ENCODE peak calls at places on chromosomes 3 and 15, in eight cellular contexts. I is fibroblast of mammary gland, H is PC-9, M is LNCaP clone FGC, L is kidney, B is astrocyte of the spinal cord, Y is mammary epithelial cell, G is neural progenitor cell. S is an unnamed sample.

GRCh38 chr3:111695584-111696213 is 100.6 kb upstream of the ZBED2 start:
- DNase-seq in M (no peak), G (no peak), H (no peak), I (peak), Y (peak), B (peak), L (no peak), S (no peak)

GRCh38 chr15:74193305-74193718 is 9.3 kb downstream of the STRA6 start:
- DNase-seq in Y (peak), H (peak), M (no peak), I (peak), B (peak), L (no peak), G (no peak), S (no peak)

GRCh38 chr15:57769266-57769665 is 62.8 kb downstream of the POLR2M start:
- DNase-seq in H (no peak), G (no peak), B (peak), I (peak), Y (no peak), M (no peak), L (peak), S (no peak)

GRCh38 chr15:67850995-67851535 is 11.2 kb upstream of the RNU6-1 start:
- DNase-seq in L (no peak), Y (peak), H (peak), M (no peak), I (peak), B (no peak), G (no peak), S (no peak)

GRCh38 chr3:141845407-141846049 is 30.9 kb upstream of the ATP1B3 start:
- DNase-seq in Y (no peak), M (no peak), H (no peak), G (peak), B (no peak), I (no peak), L (no peak), S (no peak)

GRCh38 chr15:60379466-60380274 is 18.1 kb downstream of the ANXA2 start:
- DNase-seq in L (no peak), I (peak), H (peak), B (peak), G (peak), M (no peak), Y (peak), S (no peak)

GRCh38 chr3:184805351-184806038 is 6.5 kb upstream of the VPS8 start:
- DNase-seq in I (no peak), B (no peak), M (no peak), H (no peak), Y (no peak), G (no peak), L (no peak), S (no peak)

GRCh38 chr15:86444527-86444926 is 364.9 kb downstream of the AGBL1 start:
- DNase-seq in B (no peak), G (peak), Y (peak), I (no peak), H (no peak), L (no peak), M (no peak), S (no peak)

GRCh38 chr3:14425574-14426304 is 23.3 kb downstream of the SLC6A6 start:
- DNase-seq in B (no peak), L (no peak), Y (no peak), M (no peak), I (no peak), H (no peak), G (no peak), S (peak)

GRCh38 chr3:86990171-86990733 is 697 bp downstream of the VGLL3 start:
- DNase-seq in I (no peak), H (peak), B (peak), G (no peak), Y (peak), L (peak), M (no peak), S (peak)

GRCh38 chr15:60844431-60845174 is 365.7 kb upstream of the ICE2 start:
- DNase-seq in H (no peak), B (no peak), G (no peak), M (no peak), I (no peak), Y (no peak), L (no peak), S (no peak)

GRCh38 chr3:18747383-18747782 is 322.2 kb upstream of the SATB1 start:
- DNase-seq in L (no peak), M (no peak), I (no peak), Y (no peak), H (no peak), G (no peak), B (no peak), S (no peak)

GRCh38 chr15:85551221-85551832 is 170.9 kb downstream of the AKAP13 start:
- DNase-seq in G (no peak), Y (peak), M (no peak), I (peak), B (no peak), L (no peak), H (no peak), S (no peak)

GRCh38 chr3:44068753-44069152 is 172.9 kb upstream of the TOPAZ1 start:
- DNase-seq in Y (no peak), G (no peak), H (no peak), M (no peak), I (no peak), B (no peak), L (no peak), S (no peak)

GRCh38 chr3:113697192-113698090 is 999 bp upstream of the USF3 start:
- DNase-seq in I (no peak), L (no peak), M (no peak), G (peak), Y (peak), B (no peak), H (no peak), S (no peak)

GRCh38 chr3:113698213-113698742 is 1.8 kb upstream of the USF3 start:
- DNase-seq in L (no peak), M (no peak), B (no peak), G (no peak), I (no peak), H (no peak), Y (no peak), S (no peak)

GRCh38 chr3:113695426-113695817 is 1.0 kb downstream of the USF3 start:
- DNase-seq in G (no peak), H (no peak), M (no peak), L (no peak), I (no peak), B (peak), Y (no peak), S (no peak)

GRCh38 chr3:113696658-113697191 is 283 bp upstream of the USF3 start:
- DNase-seq in G (peak), B (peak), Y (peak), I (peak), L (peak), H (peak), M (peak), S (peak)

DNA sequence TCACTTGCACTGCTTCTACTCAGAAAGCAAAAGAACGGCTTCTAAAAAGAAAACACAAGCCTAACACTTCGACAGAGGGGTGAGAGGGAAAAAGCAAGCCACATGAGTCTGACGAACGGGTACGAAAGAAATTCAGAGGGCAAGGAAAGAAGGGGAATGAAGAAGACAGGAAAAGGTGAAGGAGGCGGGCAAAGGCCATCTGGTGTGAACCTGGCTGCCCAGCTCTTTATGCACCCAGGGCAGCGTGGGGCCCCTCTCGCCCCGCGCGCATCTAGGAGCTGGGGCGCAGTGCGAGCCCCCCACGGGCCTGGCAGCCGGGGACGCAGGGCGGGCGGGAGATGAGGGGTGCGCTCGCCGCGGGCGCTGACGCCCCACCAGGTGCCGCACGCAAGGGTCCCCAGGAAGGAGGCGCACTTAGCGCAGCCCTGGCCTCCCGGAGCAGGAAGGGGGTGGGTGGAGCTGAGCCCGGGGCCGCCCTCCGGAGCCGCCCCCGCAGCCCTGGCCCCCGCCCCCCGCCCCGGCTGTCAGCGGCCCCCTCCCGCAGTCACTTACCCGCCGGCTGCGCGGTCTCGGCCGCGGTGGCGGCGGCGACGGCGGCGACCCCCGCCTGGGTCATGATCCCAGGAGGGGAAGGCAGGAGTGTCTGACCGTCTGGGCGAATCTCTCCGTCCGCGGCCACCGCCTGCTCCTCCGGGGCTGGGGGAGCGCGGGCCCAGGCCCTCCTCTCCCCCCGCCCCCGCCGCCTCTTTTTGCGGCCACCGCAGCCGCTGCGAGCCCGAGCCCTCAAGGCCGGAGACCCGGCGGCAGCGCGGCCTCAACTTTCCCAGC is at the start of gene USF3:
- DNase-seq in G (no peak), I (peak), Y (peak), M (no peak), H (peak), B (peak), L (peak), S (peak)
- TF ChIP-seq CTCF in G (no peak), I (no peak), Y (no peak), M (no peak), H (no peak), B (no peak), L (no peak), S (no peak)

GRCh38 chr3:81363816-81364215 is 397.6 kb downstream of the GBE1 start:
- DNase-seq in B (no peak), Y (no peak), I (no peak), M (no peak), G (no peak), H (no peak), L (no peak), S (no peak)
- H3K4me3 ChIP-seq in B (no peak), Y (no peak), I (no peak), M (no peak), G (no peak), H (no peak), L (no peak), S (no peak)

GRCh38 chr15:77503764-77504163 is 83.1 kb downstream of the HMG20A start:
- DNase-seq in M (no peak), G (no peak), I (no peak), Y (no peak), H (no peak), B (no peak), L (no peak), S (no peak)

GRCh38 chr15:77499087-77499765 is 78.5 kb downstream of the HMG20A start:
- DNase-seq in G (peak), H (no peak), L (no peak), M (no peak), B (no peak), Y (no peak), I (peak), S (no peak)

GRCh38 chr15:77502379-77503095 is 81.8 kb downstream of the HMG20A start:
- DNase-seq in Y (no peak), B (no peak), L (no peak), I (no peak), M (no peak), G (no peak), H (no peak), S (no peak)

GRCh38 chr15:77503240-77503639 is 82.6 kb downstream of the HMG20A start:
- DNase-seq in M (peak), I (no peak), L (no peak), Y (peak), G (no peak), H (peak), B (no peak), S (no peak)

GRCh38 chr15:77500986-77501385 is 80.3 kb downstream of the HMG20A start:
- DNase-seq in L (no peak), H (peak), G (no peak), B (peak), I (peak), Y (peak), M (no peak), S (no peak)
- TF ChIP-seq CTCF in L (no peak), H (no peak), G (no peak), B (no peak), I (no peak), Y (no peak), M (no peak), S (no peak)

GRCh38 chr15:98003528-98003927 is 43.0 kb downstream of the ARRDC4 start:
- DNase-seq in M (no peak), H (peak), Y (peak), G (no peak), B (no peak), L (no peak), I (no peak), S (no peak)

GRCh38 chr15:98000249-98001203 is 40.0 kb downstream of the ARRDC4 start:
- DNase-seq in I (peak), L (no peak), Y (peak), G (no peak), B (peak), M (no peak), H (no peak), S (no peak)

GRCh38 chr15:98002419-98002818 is 41.9 kb downstream of the ARRDC4 start:
- DNase-seq in I (no peak), L (no peak), M (no peak), H (no peak), G (no peak), B (no peak), Y (no peak), S (no peak)

GRCh38 chr15:98002874-98003273 is 42.4 kb downstream of the ARRDC4 start:
- DNase-seq in M (no peak), H (no peak), I (no peak), G (no peak), B (no peak), Y (peak), L (no peak), S (no peak)

GRCh38 chr15:98001663-98002194 is 41.2 kb downstream of the ARRDC4 start:
- DNase-seq in I (no peak), H (no peak), B (no peak), Y (no peak), G (no peak), L (no peak), M (no peak), S (no peak)
- H3K4me3 ChIP-seq in I (no peak), H (no peak), B (no peak), Y (no peak), G (no peak), L (no peak), M (no peak), S (no peak)

DNA sequence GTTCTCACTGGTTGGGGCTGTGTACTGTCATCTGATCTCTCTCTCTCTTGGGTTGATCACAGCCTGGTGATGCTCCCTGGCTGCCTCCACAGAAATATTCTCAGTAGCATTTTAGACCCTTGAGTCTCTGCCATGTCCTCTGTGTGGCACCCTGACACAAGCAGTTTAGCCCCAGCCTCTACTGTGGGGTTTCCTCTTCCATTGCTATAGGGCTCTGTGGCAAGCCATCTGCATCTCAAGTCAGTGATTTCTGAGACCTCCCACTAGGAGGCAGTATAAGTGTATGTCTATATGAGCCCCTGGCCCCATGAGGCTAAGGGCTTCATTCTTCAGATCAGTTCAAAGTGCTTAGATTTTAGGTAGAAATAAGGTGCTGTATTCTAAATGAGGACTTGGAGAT is 50.6 kb upstream of the PLAAT1 start:
- DNase-seq in G (peak), L (no peak), Y (peak), M (no peak), B (peak), I (peak), H (no peak), S (no peak)
- TF ChIP-seq CTCF in G (peak), L (peak), Y (peak), M (peak), B (peak), I (peak), H (peak), S (peak)

S was measured in upper lobe of right lung.